ENCODE peak calls at places on chromosomes 13 and 19, in four cellular contexts. K is stimulated activated CD4-positive, alpha-beta T cell treated with anti-CD3 and anti-CD28 coated beads, Interleukin-1b, Interleukin-23, amount 100 ng/mL, for 24 hours; N is Ammon's horn; G is left lobe of liver. R is an unnamed sample.

GRCh38 chr13:50543767-50544166 is 299.7 kb downstream of the DLEU7 start:
- DNase-seq in K (no peak), N (peak; percentile 36), G (no peak), R (no peak)

GRCh38 chr19:17125728-17126677 is 50.4 kb downstream of the MYO9B start:
- DNase-seq in K (peak; percentile 44), N (peak; percentile 75), G (no peak), R (peak; percentile 60)

GRCh38 chr19:30924670-30925069 is 424.6 kb downstream of the TSHZ3 start:
- DNase-seq in K (no peak), N (no peak), G (no peak), R (no peak)

GRCh38 chr19:17333611-17334413 is 843 bp downstream of the ANO8 start:
- DNase-seq in K (peak; percentile 64), N (no peak), G (no peak), R (no peak)

GRCh38 chr13:35979378-35979911 is 151.7 kb downstream of the DCLK1 start:
- DNase-seq in K (no peak), N (peak; percentile 65), G (no peak), R (peak; percentile 71)

GRCh38 chr13:30796132-30796832 is 60.9 kb downstream of the ALOX5AP start:
- DNase-seq in K (no peak), N (no peak), G (no peak), R (no peak)

GRCh38 chr19:54638683-54639082 is 8.4 kb downstream of the LILRB1 start:
- DNase-seq in K (no peak), N (no peak), G (no peak), R (no peak)

GRCh38 chr13:67094078-67094477 is 136.1 kb downstream of the PCDH9 start:
- DNase-seq in K (no peak), N (no peak), G (no peak), R (no peak)

GRCh38 chr19:17778621-17779280 is 16.2 kb upstream of the B3GNT3 start:
- DNase-seq in K (no peak), N (no peak), G (no peak), R (no peak)

GRCh38 chr13:35388979-35389378 is 87.5 kb downstream of the MAB21L1 start:
- DNase-seq in K (no peak), N (no peak), G (no peak), R (no peak)

GRCh38 chr19:1818549-1819195 is 6.6 kb upstream of the ATP8B3 start:
- DNase-seq in K (no peak), N (no peak), G (no peak), R (no peak)

GRCh38 chr19:46983097-46983496 is 36.5 kb upstream of the NPAS1 start:
- DNase-seq in K (no peak), N (no peak), G (no peak), R (no peak)

GRCh38 chr13:72651196-72651595 is 76.2 kb downstream of the MZT1 start:
- DNase-seq in K (no peak), N (peak; percentile 5), G (no peak), R (no peak)

GRCh38 chr19:49975051-49975450 is 14.1 kb upstream of the SIGLEC11 start:
- DNase-seq in K (no peak), N (no peak), G (no peak), R (no peak)

R was measured in globus pallidus.